ENCODE peak calls at places on chromosomes 6 and 20, in four cellular contexts. J is IMR-90, I is mesendoderm, V is H9. E is an unnamed sample.

GRCh38 chr6:159170333-159170672 is 1.1 kb downstream of the FNDC1 start:
- DNase-seq in J (no peak), I (no peak), V (no peak), E (no peak)

GRCh38 chr6:124984668-124985338 is 22.6 kb downstream of the RNF217 start:
- DNase-seq in J (peak; percentile 78), I (no peak), V (no peak), E (no peak)

GRCh38 chr20:17615645-17616479 is 46.0 kb downstream of the DSTN start:
- DNase-seq in J (no peak), I (no peak), V (no peak), E (no peak)

GRCh38 chr20:63158845-63159244 is 57.1 kb downstream of the YTHDF1 start:
- DNase-seq in J (no peak), I (no peak), V (no peak), E (no peak)

GRCh38 chr6:166955865-166956443 is 396 bp downstream of the RNASET2 start:
- DNase-seq in J (peak; percentile 15), I (no peak), V (no peak), E (no peak)

GRCh38 chr6:157962601-157963084 is 19.0 kb upstream of the SYNJ2 start:
- DNase-seq in J (peak; percentile 83), I (no peak), V (no peak), E (no peak)

GRCh38 chr20:64047046-64047389 is 2.4 kb downstream of the SOX18 start:
- DNase-seq in J (no peak), I (no peak), V (no peak), E (no peak)

GRCh38 chr20:764255-764654 is 4.0 kb downstream of the SLC52A3 start:
- DNase-seq in J (no peak), I (no peak), V (no peak), E (no peak)

GRCh38 chr6:145278163-145278807 is 457.0 kb downstream of the EPM2A start:
- DNase-seq in J (peak; percentile 68), I (peak; percentile 27), V (no peak), E (no peak)

GRCh38 chr6:14831922-14832321 is 413.9 kb upstream of the JARID2 start:
- DNase-seq in J (no peak), I (no peak), V (no peak), E (no peak)

GRCh38 chr6:33585403-33586107 is 5.5 kb upstream of the BAK1 start:
- DNase-seq in J (peak; percentile 55), I (peak; percentile 94), V (peak; percentile 81), E (peak; percentile 96)

GRCh38 chr20:2858591-2858990 is 14.7 kb upstream of the PTPRA start:
- DNase-seq in J (no peak), I (no peak), V (no peak), E (no peak)

GRCh38 chr6:151096691-151097090 is 143.1 kb upstream of the AKAP12 start:
- DNase-seq in J (peak; percentile 23), I (no peak), V (no peak), E (no peak)

GRCh38 chr6:41464481-41464880 is 81.7 kb upstream of the FOXP4 start:
- DNase-seq in J (peak; percentile 58), I (no peak), V (no peak), E (no peak)

GRCh38 chr6:52964318-52964717 is 30.8 kb downstream of the GSTA4 start:
- DNase-seq in J (no peak), I (no peak), V (no peak), E (no peak)

GRCh38 chr6:112179631-112180030 is 74.7 kb downstream of the LAMA4 start:
- DNase-seq in J (peak; percentile 40), I (no peak), V (no peak), E (no peak)

GRCh38 chr6:5201271-5201670 is 59.5 kb downstream of the LYRM4 start:
- DNase-seq in J (no peak), I (no peak), V (no peak), E (no peak)

GRCh38 chr6:11824986-11825385 is 46.4 kb upstream of the ADTRP start:
- DNase-seq in J (peak; percentile 83), I (no peak), V (no peak), E (no peak)

GRCh38 chr6:114286211-114286610 is 56.6 kb downstream of the HS3ST5 start:
- DNase-seq in J (no peak), I (no peak), V (no peak), E (no peak)

GRCh38 chr6:66662196-66662595 is 955.2 kb upstream of the EYS start:
- DNase-seq in J (peak; percentile 1), I (peak; percentile 22), V (no peak), E (no peak)

GRCh38 chr20:62360854-62361798 is 6.0 kb downstream of the LAMA5 start:
- DNase-seq in J (no peak), I (peak; percentile 68), V (peak; percentile 73), E (no peak)

GRCh38 chr6:33428219-33428890 is 8.5 kb downstream of the SYNGAP1 start:
- DNase-seq in J (no peak), I (peak; percentile 83), V (peak; percentile 40), E (no peak)

GRCh38 chr6:66328181-66328580 is 621.2 kb upstream of the EYS start:
- DNase-seq in J (no peak), I (no peak), V (no peak), E (no peak)

GRCh38 chr20:50569864-50570836 is 60.0 kb downstream of the PTPN1 start:
- DNase-seq in J (peak; percentile 37), I (peak; percentile 86), V (peak; percentile 61), E (no peak)

GRCh38 chr6:90284236-90284744 is 12.4 kb downstream of the BACH2 start:
- DNase-seq in J (peak; percentile 95), I (peak; percentile 96), V (peak; percentile 61), E (no peak)

GRCh38 chr6:22413681-22414305 is 117.0 kb upstream of the PRL start:
- DNase-seq in J (peak; percentile 65), I (no peak), V (no peak), E (no peak)

GRCh38 chr6:43481075-43481474 is 3.7 kb downstream of the TJAP1 start:
- DNase-seq in J (no peak), I (peak; percentile 53), V (no peak), E (no peak)

GRCh38 chr20:24610341-24611115 is 141.1 kb downstream of the SYNDIG1 start:
- DNase-seq in J (no peak), I (peak; percentile 93), V (no peak), E (peak; percentile 23)

GRCh38 chr6:136979206-136979605 is 57.1 kb downstream of the SLC35D3 start:
- DNase-seq in J (no peak), I (no peak), V (no peak), E (no peak)

GRCh38 chr20:44209691-44210421 is 715 bp downstream of the OSER1 start:
- DNase-seq in J (peak; percentile 35), I (peak; percentile 69), V (no peak), E (peak; percentile 66)

GRCh38 chr6:160293844-160294243 is 35.2 kb upstream of the SLC22A2 start:
- DNase-seq in J (no peak), I (no peak), V (no peak), E (no peak)

GRCh38 chr6:37725967-37726366 is 28.3 kb upstream of the MDGA1 start:
- DNase-seq in J (peak; percentile 16), I (no peak), V (no peak), E (no peak)

GRCh38 chr6:123619156-123619555 is 17.6 kb downstream of the TRDN start:
- DNase-seq in J (no peak), I (no peak), V (no peak), E (no peak)

GRCh38 chr6:2729921-2730320 is 20.8 kb downstream of the MYLK4 start:
- DNase-seq in J (no peak), I (no peak), V (no peak), E (no peak)

GRCh38 chr6:41936073-41936837 is 5.4 kb downstream of the CCND3 start:
- DNase-seq in J (peak; percentile 85), I (peak; percentile 89), V (peak; percentile 79), E (no peak)

GRCh38 chr6:165573671-165574070 is 89.4 kb downstream of the PDE10A start:
- DNase-seq in J (peak; percentile 92), I (peak; percentile 96), V (no peak), E (no peak)

DNA sequence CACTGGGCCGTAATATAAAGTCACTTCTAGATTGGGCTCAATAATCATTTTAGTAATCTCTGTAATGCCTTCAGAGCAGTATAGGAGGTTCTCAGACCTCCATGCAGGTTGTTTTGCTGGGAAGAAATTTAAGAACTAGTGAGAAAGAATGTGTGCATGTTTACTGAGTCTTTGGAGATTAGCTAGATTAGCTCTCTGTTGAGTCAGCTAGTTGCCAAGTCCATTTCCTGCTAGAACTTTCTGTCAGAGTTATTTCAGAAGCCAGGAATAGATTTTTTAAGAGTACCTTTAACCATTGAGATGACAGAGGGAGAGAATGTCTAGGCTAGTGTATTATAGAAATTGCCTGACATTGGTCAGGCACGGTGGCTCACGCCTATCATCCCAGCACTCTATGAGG is 33.3 kb downstream of the ORC3 start:
- DNase-seq in J (peak; percentile 45), I (no peak), V (no peak), E (no peak)
- H2BK120ac ChIP-seq in J (no peak overlapping the region), I (no peak overlapping the region), V (no peak overlapping the region), E (no peak overlapping the region)

GRCh38 chr6:7426447-7427169 is 37.0 kb downstream of the RIOK1 start:
- DNase-seq in J (no peak), I (no peak), V (no peak), E (peak; percentile 28)

GRCh38 chr6:7424058-7424457 is 34.5 kb downstream of the RIOK1 start:
- DNase-seq in J (no peak), I (no peak), V (no peak), E (no peak)

GRCh38 chr6:7424967-7425807 is 35.6 kb downstream of the RIOK1 start:
- DNase-seq in J (peak; percentile 41), I (peak; percentile 28), V (no peak), E (no peak)

GRCh38 chr6:7421066-7421465 is 31.5 kb downstream of the RIOK1 start:
- DNase-seq in J (no peak), I (no peak), V (no peak), E (no peak)

GRCh38 chr6:7425808-7426190 is 36.2 kb downstream of the RIOK1 start:
- DNase-seq in J (no peak), I (no peak), V (no peak), E (peak; percentile 45)
- H2BK120ac ChIP-seq in J (no peak overlapping the region), I (no peak overlapping the region), V (no peak overlapping the region), E (no peak overlapping the region)

GRCh38 chr20:48286571-48287551 is 501.6 kb upstream of the SULF2 start:
- DNase-seq in J (no peak), I (no peak), V (no peak), E (no peak)
- H2BK120ac ChIP-seq in J (peak overlapping the region; percentile 5), I (peak overlapping the region; percentile 5), V (no peak overlapping the region), E (no peak overlapping the region)

DNA sequence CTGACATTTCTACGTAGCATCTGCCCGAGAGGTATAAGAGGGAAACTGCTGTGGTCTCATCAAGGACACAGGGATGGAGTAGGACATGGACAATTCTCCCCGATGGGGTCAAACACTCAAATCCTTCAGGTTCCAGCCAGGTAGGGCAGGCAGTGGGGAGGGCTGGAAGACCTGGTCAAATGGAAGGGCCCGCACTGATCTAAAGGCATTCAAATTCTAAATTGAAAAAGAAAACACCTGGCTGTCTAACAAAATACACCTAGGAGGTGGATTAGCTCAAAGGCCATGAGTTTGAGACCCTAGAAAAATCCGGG is 8.2 kb downstream of the DUSP15 start:
- DNase-seq in J (no peak), I (no peak), V (no peak), E (no peak)
- H2BK120ac ChIP-seq in J (no peak overlapping the region), I (no peak overlapping the region), V (no peak overlapping the region), E (no peak overlapping the region)

E was measured in H1.